ENCODE peak calls at places on chromosome 12, in six cellular contexts. R is nephron progenitor cell; J is hepatocyte; U is fibroblast of lung; X is epithelial cell of esophagus; V is CD4-positive, alpha-beta T cell. K is an unnamed sample.

GRCh38 chr12:32761716-32762115 is 6.0 kb upstream of the YARS2 start:
- DNase-seq in R (no peak), J (no peak), U (no peak), X (no peak), V (no peak), K (no peak)

GRCh38 chr12:79689477-79690155 is 1.1 kb downstream of the PAWR start:
- DNase-seq in R (peak), J (peak), U (peak), X (peak), V (no peak), K (peak)

GRCh38 chr12:95258146-95258545 is 40.5 kb downstream of the VEZT start:
- DNase-seq in R (no peak), J (no peak), U (peak), X (peak), V (no peak), K (no peak)

GRCh38 chr12:122965356-122965755 is 907 bp downstream of the ABCB9 start:
- DNase-seq in R (no peak), J (no peak), U (no peak), X (no peak), V (no peak), K (no peak)

GRCh38 chr12:6093764-6094163 is 30.7 kb downstream of the VWF start:
- DNase-seq in R (no peak), J (no peak), U (no peak), X (peak), V (no peak), K (no peak)

GRCh38 chr12:115774148-115774905 is 503.2 kb downstream of the MED13L start:
- DNase-seq in R (no peak), J (no peak), U (no peak), X (no peak), V (no peak), K (no peak)

GRCh38 chr12:79402626-79403025 is 288.1 kb downstream of the PAWR start:
- DNase-seq in R (no peak), J (no peak), U (peak), X (no peak), V (no peak), K (no peak)

GRCh38 chr12:85155791-85156190 is 119.6 kb downstream of the LRRIQ1 start:
- DNase-seq in R (no peak), J (peak), U (peak), X (peak), V (no peak), K (no peak)

GRCh38 chr12:120249266-120249874 is 16.2 kb downstream of the PXN start:
- DNase-seq in R (no peak), J (no peak), U (no peak), X (no peak), V (no peak), K (no peak)

GRCh38 chr12:52235822-52236291 is 2.8 kb downstream of the KRT7 start:
- DNase-seq in R (no peak), J (peak), U (no peak), X (peak), V (no peak), K (no peak)

GRCh38 chr12:44774815-44775411 is 101.2 kb downstream of the NELL2 start:
- DNase-seq in R (peak), J (peak), U (no peak), X (peak), V (peak), K (peak)

GRCh38 chr12:28177461-28177860 is 12.8 kb upstream of the CCDC91 start:
- DNase-seq in R (no peak), J (no peak), U (no peak), X (no peak), V (no peak), K (no peak)

GRCh38 chr12:49877066-49877465 is 26.6 kb downstream of the FAIM2 start:
- DNase-seq in R (no peak), J (no peak), U (no peak), X (no peak), V (no peak), K (no peak)

GRCh38 chr12:9114946-9115345 is 773 bp downstream of the A2M start:
- DNase-seq in R (no peak), J (no peak), U (no peak), X (peak), V (no peak), K (no peak)

GRCh38 chr12:1494856-1495255 is 99.5 kb downstream of the FBXL14 start:
- DNase-seq in R (no peak), J (no peak), U (no peak), X (no peak), V (no peak), K (no peak)

GRCh38 chr12:117188961-117189724 is 1.1 kb downstream of the FBXO21 start:
- DNase-seq in R (no peak), J (peak), U (peak), X (peak), V (no peak), K (no peak)

GRCh38 chr12:51388066-51388799 is 3.0 kb downstream of the GALNT6 start:
- DNase-seq in R (no peak), J (peak), U (peak), X (peak), V (no peak), K (no peak)

GRCh38 chr12:95487024-95487423 is 13.1 kb downstream of the METAP2 start:
- DNase-seq in R (no peak), J (no peak), U (no peak), X (no peak), V (no peak), K (no peak)

GRCh38 chr12:112175361-112176155 is 50.2 kb downstream of the TRAFD1 start:
- DNase-seq in R (no peak), J (no peak), U (no peak), X (no peak), V (no peak), K (no peak)

GRCh38 chr12:4268549-4269181 is 4.9 kb upstream of the CCND2 start:
- DNase-seq in R (peak), J (no peak), U (no peak), X (no peak), V (peak), K (no peak)

GRCh38 chr12:20625531-20625930 is 69.6 kb upstream of the SLCO1C1 start:
- DNase-seq in R (no peak), J (no peak), U (no peak), X (no peak), V (no peak), K (no peak)

GRCh38 chr12:6426882-6427671 is 17.7 kb upstream of the CD27 start:
- DNase-seq in R (no peak), J (no peak), U (no peak), X (no peak), V (peak), K (no peak)

GRCh38 chr12:114411081-114411836 is 5.3 kb upstream of the TBX5 start:
- DNase-seq in R (no peak), J (no peak), U (no peak), X (no peak), V (no peak), K (no peak)

GRCh38 chr12:53868516-53868986 is 70.1 kb upstream of the HOXC13 start:
- DNase-seq in R (no peak), J (peak), U (no peak), X (peak), V (no peak), K (no peak)

GRCh38 chr12:74370608-74371216 is 166.9 kb upstream of the ATXN7L3B start:
- DNase-seq in R (no peak), J (no peak), U (peak), X (no peak), V (no peak), K (no peak)

GRCh38 chr12:74365178-74365964 is 172.3 kb upstream of the ATXN7L3B start:
- DNase-seq in R (peak), J (peak), U (peak), X (peak), V (no peak), K (peak)
- TF ChIP-seq CTCF in R (no peak), J (peak), U (peak), X (peak), V (no peak), K (no peak)

DNA sequence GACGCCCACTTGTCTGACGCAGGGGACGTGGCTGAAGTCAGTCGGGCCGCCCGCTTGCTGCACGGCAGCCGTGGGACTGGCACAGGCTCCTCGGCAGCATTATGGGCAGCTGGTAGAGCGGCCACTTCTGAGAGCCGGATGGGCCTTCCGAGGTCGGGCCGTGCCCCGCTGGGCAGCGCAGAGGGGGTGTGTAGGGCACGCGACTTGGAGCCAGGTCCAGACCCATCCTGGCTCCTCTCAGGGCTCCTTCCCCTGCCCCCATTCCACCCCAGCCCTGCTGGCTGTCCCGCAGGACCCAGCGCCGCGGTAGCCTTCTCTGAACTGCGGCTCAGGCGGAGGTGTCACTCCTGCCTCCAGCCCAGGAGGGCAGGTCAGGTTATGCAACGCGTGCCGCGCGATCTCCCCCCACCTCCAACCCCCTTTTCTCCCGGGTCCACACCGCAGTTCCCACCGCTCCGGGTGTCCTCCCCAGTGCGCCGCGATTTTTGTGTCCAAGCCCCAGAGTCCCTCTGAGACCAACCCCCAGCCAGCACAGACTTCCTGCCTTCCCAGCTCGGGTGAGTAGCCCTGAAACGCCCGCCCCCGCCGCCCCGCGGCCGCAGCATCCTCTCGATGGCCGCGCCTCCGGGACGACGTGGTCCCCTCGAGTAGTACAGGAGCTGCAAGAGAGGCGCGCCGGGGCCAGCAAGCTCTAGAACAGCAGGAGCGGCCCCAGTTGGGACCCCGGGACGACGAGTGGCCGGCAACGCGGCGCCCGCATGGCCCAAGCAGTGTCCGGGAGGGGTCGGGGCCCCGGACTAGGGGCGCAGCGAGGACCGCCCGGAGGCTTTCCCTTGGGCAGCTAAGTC is 41.1 kb upstream of the CAPRIN2 start:
- DNase-seq in R (peak), J (peak), U (peak), X (peak), V (no peak), K (peak)
- TF ChIP-seq CTCF in R (no peak), J (no peak), U (peak), X (no peak), V (no peak), K (no peak)

DNA sequence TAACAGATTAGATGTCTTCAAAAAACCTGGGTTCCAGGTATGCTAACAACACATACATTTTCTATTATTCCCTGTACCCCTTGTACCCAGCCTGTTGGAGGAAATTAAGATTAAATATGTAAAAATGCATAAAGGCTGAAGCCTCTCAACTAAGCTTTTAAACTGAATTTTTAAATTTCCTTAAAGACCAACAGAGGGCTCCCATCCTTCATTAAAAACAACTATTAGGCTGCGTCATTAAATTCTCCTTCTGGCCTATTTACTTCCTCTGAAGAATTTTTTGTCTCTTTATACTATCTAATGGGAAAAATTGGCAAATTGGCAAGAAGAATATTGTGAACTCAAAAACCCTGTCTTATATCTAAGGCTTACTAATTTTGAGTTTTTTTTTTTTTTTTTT is 21.8 kb downstream of the SENP1 start:
- DNase-seq in R (no peak), J (peak), U (peak), X (no peak), V (no peak), K (no peak)
- TF ChIP-seq CTCF in R (no peak), J (peak), U (peak), X (peak), V (peak), K (no peak)

DNA sequence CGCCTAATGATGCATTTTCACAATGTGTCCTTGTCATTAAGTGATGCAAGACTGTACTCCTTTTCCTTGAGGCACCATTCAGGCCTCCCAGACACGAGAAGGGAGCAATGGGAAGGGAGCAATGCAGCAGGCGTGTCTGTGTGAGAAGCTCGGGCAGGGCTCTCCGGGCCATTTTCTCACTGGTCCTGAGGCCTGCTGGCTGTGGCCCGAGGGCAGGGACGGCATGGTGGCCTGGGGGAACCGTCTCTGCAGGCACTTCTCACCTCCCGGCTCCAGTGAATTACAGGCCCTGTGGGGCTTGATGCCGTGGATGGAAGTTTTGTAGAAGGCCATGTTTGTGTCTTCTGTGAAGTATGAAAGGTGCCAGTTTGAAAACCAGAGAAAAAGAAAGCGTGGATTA is 71.0 kb downstream of the ADGRD1 start:
- DNase-seq in R (no peak), J (no peak), U (no peak), X (no peak), V (no peak), K (no peak)
- TF ChIP-seq CTCF in R (no peak), J (no peak), U (no peak), X (no peak), V (no peak), K (no peak)

DNA sequence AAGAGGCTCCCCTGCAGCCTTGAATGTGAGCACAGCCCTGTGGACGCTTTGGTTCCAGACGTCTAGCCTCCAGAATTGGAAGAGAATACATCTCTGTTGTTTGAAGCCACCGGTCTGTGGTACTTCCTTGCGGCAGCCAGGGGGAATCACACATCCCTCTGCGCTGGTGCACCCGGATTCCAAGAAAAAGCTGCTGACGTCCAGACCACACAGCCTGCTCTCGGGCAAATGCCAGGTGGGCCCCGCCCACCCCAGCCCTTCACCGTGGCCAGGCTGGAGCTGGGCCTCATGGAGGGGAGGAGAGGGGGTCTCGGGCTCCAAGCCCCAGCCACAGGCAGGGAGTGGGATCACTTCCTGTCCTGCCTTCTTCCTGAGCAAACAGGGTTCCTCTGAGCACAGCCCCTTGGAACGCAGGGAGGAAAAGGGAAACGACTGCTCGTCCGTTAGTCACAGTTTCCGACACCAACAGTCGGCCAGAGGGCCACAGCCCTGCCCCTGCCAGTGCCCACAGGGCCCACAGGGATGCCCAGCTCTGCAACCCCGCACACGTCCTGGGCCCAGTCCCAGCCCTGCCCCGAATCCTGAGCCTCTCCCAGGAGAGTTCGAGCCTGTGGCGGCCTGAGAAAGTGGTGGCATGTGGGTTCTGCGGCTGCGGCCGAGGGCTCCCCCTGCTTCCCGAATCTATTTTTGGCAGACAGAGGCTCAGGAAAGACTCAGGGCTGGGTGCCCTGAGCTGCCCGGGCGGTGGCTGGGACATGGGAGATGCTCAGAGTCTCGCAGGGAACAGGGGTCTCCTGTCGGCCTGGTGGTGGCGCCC is 85.3 kb downstream of the RFLNA start:
- DNase-seq in R (no peak), J (peak), U (peak), X (peak), V (no peak), K (no peak)
- TF ChIP-seq CTCF in R (no peak), J (peak), U (peak), X (no peak), V (no peak), K (no peak)

GRCh38 chr12:87953257-87953860 is 75.8 kb downstream of the C12orf50 start:
- DNase-seq in R (peak), J (peak), U (peak), X (peak), V (no peak), K (no peak)
- TF ChIP-seq CTCF in R (peak), J (peak), U (peak), X (peak), V (no peak), K (peak)

GRCh38 chr12:75818863-75819262 is 212.7 kb downstream of the PHLDA1 start:
- DNase-seq in R (no peak), J (no peak), U (peak), X (no peak), V (no peak), K (no peak)

GRCh38 chr12:75819512-75819911 is 212.1 kb downstream of the PHLDA1 start:
- DNase-seq in R (no peak), J (no peak), U (no peak), X (peak), V (no peak), K (no peak)

GRCh38 chr12:75823475-75823874 is 208.1 kb downstream of the PHLDA1 start:
- DNase-seq in R (no peak), J (no peak), U (peak), X (no peak), V (no peak), K (no peak)

GRCh38 chr12:75816892-75817291 is 214.7 kb downstream of the PHLDA1 start:
- DNase-seq in R (no peak), J (no peak), U (peak), X (peak), V (no peak), K (no peak)

DNA sequence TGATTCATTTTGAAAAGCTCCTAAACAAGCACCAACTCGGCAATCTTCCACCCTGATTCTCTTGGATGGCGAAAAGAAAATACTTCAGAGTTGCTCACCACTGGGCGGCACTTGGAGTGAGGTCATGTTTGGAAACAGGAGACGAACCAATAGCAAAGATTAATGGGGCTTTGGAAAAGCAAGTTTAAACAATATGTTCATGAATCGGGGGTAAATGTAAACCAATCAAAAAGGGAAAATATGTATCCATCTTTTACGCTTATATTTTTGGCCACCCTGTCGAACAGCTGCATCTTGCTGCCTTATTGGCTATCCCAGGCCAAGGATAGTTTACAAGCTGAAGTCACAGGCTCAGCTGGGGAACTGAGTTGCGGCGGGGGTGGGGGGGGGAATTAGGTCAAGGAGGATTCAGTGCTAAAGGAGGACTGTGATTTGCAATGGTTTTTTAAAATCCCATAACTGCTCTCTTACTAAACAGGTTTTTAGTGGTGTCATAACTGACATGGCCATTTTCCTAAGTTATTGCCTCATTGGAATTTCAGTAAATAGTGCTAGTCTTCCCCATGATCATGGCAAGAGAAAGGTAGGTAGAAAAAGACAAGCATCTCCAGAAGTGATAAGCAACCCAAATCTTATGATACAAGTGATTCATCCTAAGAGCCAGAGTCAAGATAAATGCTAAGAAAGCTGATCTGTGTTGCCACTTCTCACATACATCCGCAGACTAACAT is 210.6 kb downstream of the PHLDA1 start:
- DNase-seq in R (no peak), J (no peak), U (peak), X (peak), V (no peak), K (no peak)
- TF ChIP-seq CTCF in R (no peak), J (no peak), U (peak), X (peak), V (no peak), K (no peak)

GRCh38 chr12:25583545-25583944 is 30.5 kb upstream of the LMNTD1 start:
- DNase-seq in R (no peak), J (peak), U (peak), X (peak), V (no peak), K (no peak)
- TF ChIP-seq CTCF in R (no peak), J (peak), U (peak), X (peak), V (no peak), K (no peak)

GRCh38 chr12:11513288-11513687 is 117.9 kb upstream of the PRB2 start:
- DNase-seq in R (no peak), J (no peak), U (peak), X (no peak), V (no peak), K (no peak)
- TF ChIP-seq CTCF in R (no peak), J (no peak), U (no peak), X (no peak), V (no peak), K (no peak)

DNA sequence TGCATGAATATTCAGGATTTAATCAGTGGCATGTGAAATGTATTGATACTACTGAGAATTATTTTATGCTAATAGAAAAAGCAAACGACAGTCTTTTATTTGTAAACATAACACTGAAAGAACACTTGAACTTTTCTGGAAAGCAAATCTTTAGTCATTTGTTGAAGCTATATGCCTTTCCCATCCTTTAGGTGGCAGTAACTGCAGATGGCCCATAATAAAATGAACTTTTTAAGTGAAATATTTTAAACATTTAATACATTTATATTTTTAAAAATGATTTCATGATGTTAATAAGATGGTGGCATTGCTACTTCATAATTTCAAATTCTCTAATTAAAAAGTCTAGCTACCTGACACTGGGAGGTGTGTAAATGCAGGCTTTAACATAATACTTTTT is 13.9 kb upstream of the KRR1 start:
- DNase-seq in R (no peak), J (no peak), U (no peak), X (no peak), V (no peak), K (no peak)
- TF ChIP-seq CTCF in R (peak), J (peak), U (peak), X (no peak), V (no peak), K (no peak)